ENCODE peak calls at places on chromosomes 3 and 15, in seven cellular contexts. One of them, this sample, is unnamed.

GRCh38 chr15:32715276-32715675 is 2.5 kb upstream of the GREM1 start:
- DNase-seq in activated CD8-positive, alpha-beta memory T cell treated with anti-CD3 and anti-CD28 coated beads, Interleukin-2, amount 50 U/mL, for 4 hours: no peak
- DNase-seq in NCI-H1105: no peak
- DNase-seq in HS-5: no peak
- DNase-seq in AG08395: no peak
- DNase-seq in sciatic nerve: no peak
- DNase-seq in CD4-positive, alpha-beta T cell: no peak
- DNase-seq in this sample: no peak

GRCh38 chr15:64851503-64851840 is 9.8 kb downstream of the PLEKHO2 start:
- DNase-seq in activated CD8-positive, alpha-beta memory T cell treated with anti-CD3 and anti-CD28 coated beads, Interleukin-2, amount 50 U/mL, for 4 hours: no peak
- DNase-seq in NCI-H1105: no peak
- DNase-seq in HS-5: no peak
- DNase-seq in AG08395: peak
- DNase-seq in sciatic nerve: no peak
- DNase-seq in CD4-positive, alpha-beta T cell: no peak
- DNase-seq in this sample: no peak

GRCh38 chr3:134426660-134427181 is 52.5 kb upstream of the AMOTL2 start:
- DNase-seq in activated CD8-positive, alpha-beta memory T cell treated with anti-CD3 and anti-CD28 coated beads, Interleukin-2, amount 50 U/mL, for 4 hours: no peak
- DNase-seq in NCI-H1105: no peak
- DNase-seq in HS-5: no peak
- DNase-seq in AG08395: peak
- DNase-seq in sciatic nerve: no peak
- DNase-seq in CD4-positive, alpha-beta T cell: no peak
- DNase-seq in this sample: no peak

GRCh38 chr3:104939196-104939595 is 427.5 kb upstream of the ALCAM start:
- DNase-seq in activated CD8-positive, alpha-beta memory T cell treated with anti-CD3 and anti-CD28 coated beads, Interleukin-2, amount 50 U/mL, for 4 hours: no peak
- DNase-seq in NCI-H1105: no peak
- DNase-seq in HS-5: no peak
- DNase-seq in AG08395: no peak
- DNase-seq in sciatic nerve: no peak
- DNase-seq in CD4-positive, alpha-beta T cell: no peak
- DNase-seq in this sample: no peak

GRCh38 chr15:80778964-80779657 is at the start of gene CEMIP:
- DNase-seq in activated CD8-positive, alpha-beta memory T cell treated with anti-CD3 and anti-CD28 coated beads, Interleukin-2, amount 50 U/mL, for 4 hours: no peak
- DNase-seq in NCI-H1105: peak
- DNase-seq in HS-5: no peak
- DNase-seq in AG08395: peak
- DNase-seq in sciatic nerve: peak
- DNase-seq in CD4-positive, alpha-beta T cell: no peak
- DNase-seq in this sample: no peak

GRCh38 chr3:131541288-131541687 is 38.5 kb upstream of the MRPL3 start:
- DNase-seq in activated CD8-positive, alpha-beta memory T cell treated with anti-CD3 and anti-CD28 coated beads, Interleukin-2, amount 50 U/mL, for 4 hours: no peak
- DNase-seq in NCI-H1105: no peak
- DNase-seq in HS-5: no peak
- DNase-seq in AG08395: no peak
- DNase-seq in sciatic nerve: no peak
- DNase-seq in CD4-positive, alpha-beta T cell: no peak
- DNase-seq in this sample: no peak

GRCh38 chr3:65953881-65954733 is 84.6 kb downstream of the MAGI1 start:
- DNase-seq in activated CD8-positive, alpha-beta memory T cell treated with anti-CD3 and anti-CD28 coated beads, Interleukin-2, amount 50 U/mL, for 4 hours: no peak
- DNase-seq in NCI-H1105: no peak
- DNase-seq in HS-5: no peak
- DNase-seq in AG08395: no peak
- DNase-seq in sciatic nerve: no peak
- DNase-seq in CD4-positive, alpha-beta T cell: no peak
- DNase-seq in this sample: no peak

GRCh38 chr3:85662462-85662861 is 703.7 kb downstream of the CADM2 start:
- DNase-seq in activated CD8-positive, alpha-beta memory T cell treated with anti-CD3 and anti-CD28 coated beads, Interleukin-2, amount 50 U/mL, for 4 hours: no peak
- DNase-seq in NCI-H1105: no peak
- DNase-seq in HS-5: no peak
- DNase-seq in AG08395: no peak
- DNase-seq in sciatic nerve: no peak
- DNase-seq in CD4-positive, alpha-beta T cell: no peak
- DNase-seq in this sample: no peak

GRCh38 chr3:189507856-189508255 is 123.3 kb upstream of the TP63 start:
- DNase-seq in activated CD8-positive, alpha-beta memory T cell treated with anti-CD3 and anti-CD28 coated beads, Interleukin-2, amount 50 U/mL, for 4 hours: no peak
- DNase-seq in NCI-H1105: no peak
- DNase-seq in HS-5: no peak
- DNase-seq in AG08395: no peak
- DNase-seq in sciatic nerve: no peak
- DNase-seq in CD4-positive, alpha-beta T cell: no peak
- DNase-seq in this sample: no peak

GRCh38 chr3:156483961-156484787 is 70.7 kb downstream of the SSR3 start:
- DNase-seq in activated CD8-positive, alpha-beta memory T cell treated with anti-CD3 and anti-CD28 coated beads, Interleukin-2, amount 50 U/mL, for 4 hours: peak
- DNase-seq in NCI-H1105: no peak
- DNase-seq in HS-5: peak
- DNase-seq in AG08395: peak
- DNase-seq in sciatic nerve: no peak
- DNase-seq in CD4-positive, alpha-beta T cell: peak
- DNase-seq in this sample: peak

GRCh38 chr3:39189150-39189510 is 3.3 kb downstream of the XIRP1 start:
- DNase-seq in activated CD8-positive, alpha-beta memory T cell treated with anti-CD3 and anti-CD28 coated beads, Interleukin-2, amount 50 U/mL, for 4 hours: no peak
- DNase-seq in NCI-H1105: no peak
- DNase-seq in HS-5: no peak
- DNase-seq in AG08395: no peak
- DNase-seq in sciatic nerve: no peak
- DNase-seq in CD4-positive, alpha-beta T cell: no peak
- DNase-seq in this sample: no peak

GRCh38 chr3:158685151-158685550 is 12.7 kb upstream of the LXN start:
- DNase-seq in activated CD8-positive, alpha-beta memory T cell treated with anti-CD3 and anti-CD28 coated beads, Interleukin-2, amount 50 U/mL, for 4 hours: no peak
- DNase-seq in NCI-H1105: no peak
- DNase-seq in HS-5: no peak
- DNase-seq in AG08395: no peak
- DNase-seq in sciatic nerve: no peak
- DNase-seq in CD4-positive, alpha-beta T cell: no peak
- DNase-seq in this sample: no peak

GRCh38 chr15:68187559-68187958 is 17.6 kb downstream of the CALML4 start:
- DNase-seq in activated CD8-positive, alpha-beta memory T cell treated with anti-CD3 and anti-CD28 coated beads, Interleukin-2, amount 50 U/mL, for 4 hours: no peak
- DNase-seq in NCI-H1105: peak
- DNase-seq in HS-5: no peak
- DNase-seq in AG08395: peak
- DNase-seq in sciatic nerve: no peak
- DNase-seq in CD4-positive, alpha-beta T cell: no peak
- DNase-seq in this sample: no peak

GRCh38 chr3:46692566-46692983 is 904 bp downstream of the ALS2CL start:
- DNase-seq in activated CD8-positive, alpha-beta memory T cell treated with anti-CD3 and anti-CD28 coated beads, Interleukin-2, amount 50 U/mL, for 4 hours: no peak
- DNase-seq in NCI-H1105: no peak
- DNase-seq in HS-5: no peak
- DNase-seq in AG08395: no peak
- DNase-seq in sciatic nerve: no peak
- DNase-seq in CD4-positive, alpha-beta T cell: no peak
- DNase-seq in this sample: no peak

GRCh38 chr15:63244399-63244798 is 33.0 kb upstream of the APH1B start:
- DNase-seq in activated CD8-positive, alpha-beta memory T cell treated with anti-CD3 and anti-CD28 coated beads, Interleukin-2, amount 50 U/mL, for 4 hours: no peak
- DNase-seq in NCI-H1105: no peak
- DNase-seq in HS-5: no peak
- DNase-seq in AG08395: no peak
- DNase-seq in sciatic nerve: no peak
- DNase-seq in CD4-positive, alpha-beta T cell: no peak
- DNase-seq in this sample: no peak

GRCh38 chr3:141368062-141368924 is at the start of gene ZBTB38:
- DNase-seq in activated CD8-positive, alpha-beta memory T cell treated with anti-CD3 and anti-CD28 coated beads, Interleukin-2, amount 50 U/mL, for 4 hours: no peak
- DNase-seq in NCI-H1105: no peak
- DNase-seq in HS-5: peak
- DNase-seq in AG08395: peak
- DNase-seq in sciatic nerve: peak
- DNase-seq in CD4-positive, alpha-beta T cell: no peak
- DNase-seq in this sample: no peak

GRCh38 chr15:75840659-75841058 is 2.6 kb upstream of the UBE2Q2 start:
- DNase-seq in activated CD8-positive, alpha-beta memory T cell treated with anti-CD3 and anti-CD28 coated beads, Interleukin-2, amount 50 U/mL, for 4 hours: no peak
- DNase-seq in NCI-H1105: no peak
- DNase-seq in HS-5: no peak
- DNase-seq in AG08395: peak
- DNase-seq in sciatic nerve: no peak
- DNase-seq in CD4-positive, alpha-beta T cell: no peak
- DNase-seq in this sample: no peak

GRCh38 chr3:157119369-157119951 is 40.5 kb downstream of the CCNL1 start:
- DNase-seq in activated CD8-positive, alpha-beta memory T cell treated with anti-CD3 and anti-CD28 coated beads, Interleukin-2, amount 50 U/mL, for 4 hours: no peak
- DNase-seq in NCI-H1105: no peak
- DNase-seq in HS-5: no peak
- DNase-seq in AG08395: no peak
- DNase-seq in sciatic nerve: no peak
- DNase-seq in CD4-positive, alpha-beta T cell: no peak
- DNase-seq in this sample: peak

GRCh38 chr3:142808103-142808917 is 80.6 kb downstream of the PCOLCE2 start:
- DNase-seq in activated CD8-positive, alpha-beta memory T cell treated with anti-CD3 and anti-CD28 coated beads, Interleukin-2, amount 50 U/mL, for 4 hours: no peak
- DNase-seq in NCI-H1105: no peak
- DNase-seq in HS-5: peak
- DNase-seq in AG08395: peak
- DNase-seq in sciatic nerve: no peak
- DNase-seq in CD4-positive, alpha-beta T cell: no peak
- DNase-seq in this sample: no peak